ENCODE peak calls at places on chromosomes 11 and 22, in ten cellular contexts. One of them, this sample, is unnamed.

GRCh38 chr22:20130319-20130718 is 1.3 kb upstream of the ZDHHC8 start:
- DNase-seq in GM04504: no peak
- DNase-seq in kidney: no peak
- DNase-seq in fibroblast of pulmonary artery: no peak
- DNase-seq in activated T-helper 1 cell treated with anti-CD3 and anti-CD28 coated beads, Interleukin-2, amount 50 U/mL, for 16 hours: no peak
- DNase-seq in T-helper 2 cell: no peak
- DNase-seq in HL-60: no peak
- DNase-seq in activated naive CD4-positive, alpha-beta T cell: no peak
- DNase-seq in skeletal muscle cell: no peak
- DNase-seq in epithelial cell of esophagus: peak
- DNase-seq in this sample: no peak

GRCh38 chr11:128765571-128766530 is 72.0 kb downstream of the FLI1 start:
- DNase-seq in kidney: no peak
- DNase-seq in skeletal muscle cell: no peak
- DNase-seq in activated naive CD4-positive, alpha-beta T cell: no peak
- DNase-seq in fibroblast of pulmonary artery: peak
- DNase-seq in activated T-helper 1 cell treated with anti-CD3 and anti-CD28 coated beads, Interleukin-2, amount 50 U/mL, for 16 hours: no peak
- DNase-seq in T-helper 2 cell: no peak
- DNase-seq in HL-60: no peak
- DNase-seq in epithelial cell of esophagus: no peak
- DNase-seq in GM04504: peak
- DNase-seq in this sample: no peak

GRCh38 chr22:28237092-28237491 is 318.0 kb upstream of the PITPNB start:
- DNase-seq in T-helper 2 cell: no peak
- DNase-seq in activated naive CD4-positive, alpha-beta T cell: no peak
- DNase-seq in fibroblast of pulmonary artery: peak
- DNase-seq in skeletal muscle cell: no peak
- DNase-seq in kidney: no peak
- DNase-seq in GM04504: no peak
- DNase-seq in activated T-helper 1 cell treated with anti-CD3 and anti-CD28 coated beads, Interleukin-2, amount 50 U/mL, for 16 hours: no peak
- DNase-seq in epithelial cell of esophagus: no peak
- DNase-seq in HL-60: no peak
- DNase-seq in this sample: no peak

GRCh38 chr22:50722716-50723428 is 15.1 kb upstream of the ACR start:
- DNase-seq in activated naive CD4-positive, alpha-beta T cell: no peak
- DNase-seq in kidney: peak
- DNase-seq in HL-60: no peak
- DNase-seq in skeletal muscle cell: no peak
- DNase-seq in activated T-helper 1 cell treated with anti-CD3 and anti-CD28 coated beads, Interleukin-2, amount 50 U/mL, for 16 hours: no peak
- DNase-seq in fibroblast of pulmonary artery: no peak
- DNase-seq in T-helper 2 cell: no peak
- DNase-seq in epithelial cell of esophagus: no peak
- DNase-seq in GM04504: no peak
- DNase-seq in this sample: no peak

GRCh38 chr11:82305123-82305522 is 428.5 kb downstream of the FAM181B start:
- DNase-seq in fibroblast of pulmonary artery: no peak
- DNase-seq in activated naive CD4-positive, alpha-beta T cell: no peak
- DNase-seq in HL-60: no peak
- DNase-seq in epithelial cell of esophagus: no peak
- DNase-seq in activated T-helper 1 cell treated with anti-CD3 and anti-CD28 coated beads, Interleukin-2, amount 50 U/mL, for 16 hours: no peak
- DNase-seq in kidney: no peak
- DNase-seq in GM04504: no peak
- DNase-seq in skeletal muscle cell: no peak
- DNase-seq in T-helper 2 cell: no peak
- DNase-seq in this sample: peak

GRCh38 chr11:67408437-67409200 is 4.7 kb downstream of the TBC1D10C start:
- DNase-seq in activated T-helper 1 cell treated with anti-CD3 and anti-CD28 coated beads, Interleukin-2, amount 50 U/mL, for 16 hours: no peak
- DNase-seq in GM04504: no peak
- DNase-seq in skeletal muscle cell: no peak
- DNase-seq in HL-60: peak
- DNase-seq in kidney: no peak
- DNase-seq in activated naive CD4-positive, alpha-beta T cell: no peak
- DNase-seq in fibroblast of pulmonary artery: no peak
- DNase-seq in T-helper 2 cell: no peak
- DNase-seq in epithelial cell of esophagus: no peak
- DNase-seq in this sample: no peak

GRCh38 chr11:71310184-71310583 is 57.8 kb upstream of the SHANK2 start:
- DNase-seq in kidney: no peak
- DNase-seq in HL-60: no peak
- DNase-seq in skeletal muscle cell: no peak
- DNase-seq in activated T-helper 1 cell treated with anti-CD3 and anti-CD28 coated beads, Interleukin-2, amount 50 U/mL, for 16 hours: no peak
- DNase-seq in epithelial cell of esophagus: no peak
- DNase-seq in activated naive CD4-positive, alpha-beta T cell: no peak
- DNase-seq in GM04504: no peak
- DNase-seq in T-helper 2 cell: no peak
- DNase-seq in fibroblast of pulmonary artery: no peak
- DNase-seq in this sample: no peak

GRCh38 chr11:12901272-12901671 is 107.8 kb upstream of the RASSF10 start:
- DNase-seq in T-helper 2 cell: no peak
- DNase-seq in skeletal muscle cell: no peak
- DNase-seq in epithelial cell of esophagus: no peak
- DNase-seq in kidney: no peak
- DNase-seq in GM04504: no peak
- DNase-seq in activated naive CD4-positive, alpha-beta T cell: no peak
- DNase-seq in HL-60: no peak
- DNase-seq in activated T-helper 1 cell treated with anti-CD3 and anti-CD28 coated beads, Interleukin-2, amount 50 U/mL, for 16 hours: no peak
- DNase-seq in fibroblast of pulmonary artery: peak
- DNase-seq in this sample: no peak

GRCh38 chr11:129373489-129373953 is 2.1 kb upstream of the BARX2 start:
- DNase-seq in skeletal muscle cell: no peak
- DNase-seq in kidney: no peak
- DNase-seq in activated T-helper 1 cell treated with anti-CD3 and anti-CD28 coated beads, Interleukin-2, amount 50 U/mL, for 16 hours: no peak
- DNase-seq in T-helper 2 cell: no peak
- DNase-seq in activated naive CD4-positive, alpha-beta T cell: no peak
- DNase-seq in epithelial cell of esophagus: peak
- DNase-seq in fibroblast of pulmonary artery: no peak
- DNase-seq in GM04504: no peak
- DNase-seq in HL-60: no peak
- DNase-seq in this sample: no peak

GRCh38 chr11:68854273-68854958 is 12.7 kb upstream of the CPT1A start:
- DNase-seq in epithelial cell of esophagus: no peak
- DNase-seq in activated T-helper 1 cell treated with anti-CD3 and anti-CD28 coated beads, Interleukin-2, amount 50 U/mL, for 16 hours: no peak
- DNase-seq in T-helper 2 cell: no peak
- DNase-seq in GM04504: no peak
- DNase-seq in activated naive CD4-positive, alpha-beta T cell: no peak
- DNase-seq in fibroblast of pulmonary artery: no peak
- DNase-seq in HL-60: no peak
- DNase-seq in kidney: peak
- DNase-seq in skeletal muscle cell: no peak
- DNase-seq in this sample: no peak

GRCh38 chr11:123386746-123387510 is 43.1 kb upstream of the GRAMD1B start:
- DNase-seq in GM04504: peak
- DNase-seq in skeletal muscle cell: no peak
- DNase-seq in epithelial cell of esophagus: peak
- DNase-seq in fibroblast of pulmonary artery: no peak
- DNase-seq in activated naive CD4-positive, alpha-beta T cell: no peak
- DNase-seq in activated T-helper 1 cell treated with anti-CD3 and anti-CD28 coated beads, Interleukin-2, amount 50 U/mL, for 16 hours: no peak
- DNase-seq in HL-60: no peak
- DNase-seq in T-helper 2 cell: no peak
- DNase-seq in kidney: no peak
- DNase-seq in this sample: peak

GRCh38 chr11:119832536-119832935 is 103.5 kb upstream of the NECTIN1 start:
- DNase-seq in fibroblast of pulmonary artery: no peak
- DNase-seq in activated T-helper 1 cell treated with anti-CD3 and anti-CD28 coated beads, Interleukin-2, amount 50 U/mL, for 16 hours: no peak
- DNase-seq in epithelial cell of esophagus: peak
- DNase-seq in kidney: peak
- DNase-seq in HL-60: no peak
- DNase-seq in activated naive CD4-positive, alpha-beta T cell: no peak
- DNase-seq in GM04504: peak
- DNase-seq in T-helper 2 cell: no peak
- DNase-seq in skeletal muscle cell: no peak
- DNase-seq in this sample: peak

GRCh38 chr11:76859708-76860233 is 947 bp upstream of the ACER3 start:
- DNase-seq in fibroblast of pulmonary artery: no peak
- DNase-seq in kidney: no peak
- DNase-seq in GM04504: no peak
- DNase-seq in HL-60: no peak
- DNase-seq in activated naive CD4-positive, alpha-beta T cell: no peak
- DNase-seq in epithelial cell of esophagus: no peak
- DNase-seq in skeletal muscle cell: no peak
- DNase-seq in activated T-helper 1 cell treated with anti-CD3 and anti-CD28 coated beads, Interleukin-2, amount 50 U/mL, for 16 hours: no peak
- DNase-seq in T-helper 2 cell: no peak
- DNase-seq in this sample: no peak

GRCh38 chr11:68950268-68950667 is 30.5 kb downstream of the MRGPRD start:
- DNase-seq in GM04504: no peak
- DNase-seq in T-helper 2 cell: no peak
- DNase-seq in kidney: no peak
- DNase-seq in activated naive CD4-positive, alpha-beta T cell: no peak
- DNase-seq in HL-60: peak
- DNase-seq in skeletal muscle cell: no peak
- DNase-seq in fibroblast of pulmonary artery: peak
- DNase-seq in activated T-helper 1 cell treated with anti-CD3 and anti-CD28 coated beads, Interleukin-2, amount 50 U/mL, for 16 hours: no peak
- DNase-seq in epithelial cell of esophagus: peak
- DNase-seq in this sample: peak

GRCh38 chr11:373716-374551 is 4.6 kb downstream of the B4GALNT4 start:
- DNase-seq in skeletal muscle cell: no peak
- DNase-seq in GM04504: no peak
- DNase-seq in HL-60: no peak
- DNase-seq in epithelial cell of esophagus: no peak
- DNase-seq in T-helper 2 cell: no peak
- DNase-seq in fibroblast of pulmonary artery: no peak
- DNase-seq in activated naive CD4-positive, alpha-beta T cell: no peak
- DNase-seq in activated T-helper 1 cell treated with anti-CD3 and anti-CD28 coated beads, Interleukin-2, amount 50 U/mL, for 16 hours: no peak
- DNase-seq in kidney: peak
- DNase-seq in this sample: no peak

GRCh38 chr11:47946682-47947575 is 33.4 kb upstream of the PTPRJ start:
- DNase-seq in kidney: peak
- DNase-seq in fibroblast of pulmonary artery: peak
- DNase-seq in T-helper 2 cell: no peak
- DNase-seq in epithelial cell of esophagus: peak
- DNase-seq in skeletal muscle cell: peak
- DNase-seq in activated T-helper 1 cell treated with anti-CD3 and anti-CD28 coated beads, Interleukin-2, amount 50 U/mL, for 16 hours: no peak
- DNase-seq in GM04504: peak
- DNase-seq in activated naive CD4-positive, alpha-beta T cell: no peak
- DNase-seq in HL-60: peak
- DNase-seq in this sample: peak

GRCh38 chr22:50613291-50613981 is 12.8 kb downstream of the MAPK8IP2 start:
- DNase-seq in T-helper 2 cell: no peak
- DNase-seq in skeletal muscle cell: no peak
- DNase-seq in activated T-helper 1 cell treated with anti-CD3 and anti-CD28 coated beads, Interleukin-2, amount 50 U/mL, for 16 hours: no peak
- DNase-seq in activated naive CD4-positive, alpha-beta T cell: no peak
- DNase-seq in GM04504: no peak
- DNase-seq in HL-60: no peak
- DNase-seq in kidney: no peak
- DNase-seq in fibroblast of pulmonary artery: no peak
- DNase-seq in epithelial cell of esophagus: peak
- DNase-seq in this sample: no peak

GRCh38 chr22:50399751-50400331 is 56.7 kb downstream of the PPP6R2 start:
- DNase-seq in activated naive CD4-positive, alpha-beta T cell: peak
- DNase-seq in GM04504: peak
- DNase-seq in epithelial cell of esophagus: no peak
- DNase-seq in fibroblast of pulmonary artery: peak
- DNase-seq in skeletal muscle cell: no peak
- DNase-seq in kidney: no peak
- DNase-seq in activated T-helper 1 cell treated with anti-CD3 and anti-CD28 coated beads, Interleukin-2, amount 50 U/mL, for 16 hours: no peak
- DNase-seq in HL-60: peak
- DNase-seq in T-helper 2 cell: no peak
- DNase-seq in this sample: peak

This sample was measured in SJCRH30.